ENCODE peak calls at places on chromosomes 11 and 22, in nine cellular contexts. C, X, U, G, V, M, R, S and J are unnamed samples.

GRCh38 chr11:120959189-120959588 is 64.7 kb upstream of the TBCEL start:
- DNase-seq in C (no peak), X (no peak), U (no peak), G (no peak), V (no peak), M (no peak), R (no peak), S (no peak), J (no peak)

GRCh38 chr11:135069884-135070283 is 657.8 kb upstream of the B3GAT1 start:
- DNase-seq in C (no peak), X (no peak), U (no peak), G (peak), V (peak), M (no peak), R (no peak), S (no peak), J (no peak)

GRCh38 chr11:13965337-13965736 is 2.8 kb downstream of the SPON1 start:
- DNase-seq in C (no peak), X (no peak), U (no peak), G (no peak), V (no peak), M (no peak), R (no peak), S (no peak), J (no peak)

GRCh38 chr22:38504731-38505594 is 1.1 kb downstream of the DDX17 start:
- DNase-seq in C (no peak), X (peak), U (no peak), G (peak), V (no peak), M (peak), R (no peak), S (no peak), J (no peak)

GRCh38 chr11:90764691-90765090 is 541.8 kb upstream of the CHORDC1 start:
- DNase-seq in C (no peak), X (no peak), U (no peak), G (no peak), V (no peak), M (no peak), R (no peak), S (no peak), J (no peak)

GRCh38 chr11:134342572-134343340 is 11.0 kb downstream of the GLB1L2 start:
- DNase-seq in C (no peak), X (no peak), U (no peak), G (no peak), V (no peak), M (no peak), R (no peak), S (peak), J (no peak)

GRCh38 chr22:46374663-46375474 is 39.4 kb downstream of the TRMU start:
- DNase-seq in C (no peak), X (no peak), U (no peak), G (no peak), V (no peak), M (no peak), R (no peak), S (no peak), J (no peak)

GRCh38 chr11:75152090-75152489 is 1.2 kb downstream of the SLCO2B1 start:
- DNase-seq in C (no peak), X (no peak), U (no peak), G (no peak), V (no peak), M (no peak), R (no peak), S (no peak), J (no peak)

GRCh38 chr22:37410174-37411055 is 16.9 kb downstream of the ELFN2 start:
- DNase-seq in C (no peak), X (no peak), U (no peak), G (no peak), V (no peak), M (no peak), R (no peak), S (no peak), J (no peak)

GRCh38 chr22:28630185-28630580 is 49.5 kb downstream of the TTC28 start:
- DNase-seq in C (no peak), X (no peak), U (no peak), G (no peak), V (no peak), M (no peak), R (no peak), S (no peak), J (no peak)

GRCh38 chr22:27992294-27993165 is 73.5 kb upstream of the PITPNB start:
- DNase-seq in C (no peak), X (no peak), U (no peak), G (no peak), V (no peak), M (no peak), R (no peak), S (no peak), J (no peak)

GRCh38 chr11:697028-697491 is 1.4 kb downstream of the TMEM80 start:
- DNase-seq in C (peak), X (no peak), U (no peak), G (no peak), V (peak), M (peak), R (no peak), S (no peak), J (no peak)

GRCh38 chr22:26679003-26679629 is 21.7 kb downstream of the MIAT start:
- DNase-seq in C (peak), X (peak), U (peak), G (peak), V (peak), M (peak), R (peak), S (peak), J (no peak)

GRCh38 chr11:76327756-76328388 is 53.1 kb downstream of the THAP12 start:
- DNase-seq in C (no peak), X (no peak), U (peak), G (no peak), V (no peak), M (no peak), R (no peak), S (no peak), J (no peak)

GRCh38 chr22:42814215-42814614 is 42.9 kb downstream of the ARFGAP3 start:
- DNase-seq in C (no peak), X (no peak), U (peak), G (no peak), V (no peak), M (no peak), R (no peak), S (no peak), J (no peak)

GRCh38 chr11:110758012-110758411 is 45.8 kb upstream of the ARHGAP20 start:
- DNase-seq in C (no peak), X (no peak), U (no peak), G (no peak), V (no peak), M (no peak), R (no peak), S (no peak), J (no peak)

GRCh38 chr22:50012201-50013181 is at the start of gene IL17REL:
- DNase-seq in C (no peak), X (no peak), U (no peak), G (no peak), V (no peak), M (no peak), R (no peak), S (peak), J (peak)

GRCh38 chr22:27108425-27109114 is 451.2 kb downstream of the MIAT start:
- DNase-seq in C (no peak), X (no peak), U (peak), G (peak), V (peak), M (no peak), R (no peak), S (no peak), J (no peak)

GRCh38 chr11:65506770-65507485 is 8.1 kb downstream of the MALAT1 start:
- DNase-seq in C (no peak), X (no peak), U (no peak), G (no peak), V (no peak), M (no peak), R (no peak), S (no peak), J (no peak)

GRCh38 chr11:122209619-122210377 is 93.8 kb upstream of the BLID start:
- DNase-seq in C (peak), X (no peak), U (no peak), G (peak), V (no peak), M (no peak), R (peak), S (no peak), J (no peak)

GRCh38 chr11:77093987-77094840 is 8.4 kb upstream of the OMP start:
- DNase-seq in C (no peak), X (no peak), U (peak), G (no peak), V (no peak), M (no peak), R (no peak), S (no peak), J (no peak)

GRCh38 chr22:28454431-28455064 is 225.1 kb downstream of the TTC28 start:
- DNase-seq in C (no peak), X (no peak), U (no peak), G (no peak), V (no peak), M (no peak), R (no peak), S (no peak), J (no peak)

GRCh38 chr22:49929553-49929979 is 11.1 kb downstream of the CRELD2 start:
- DNase-seq in C (no peak), X (peak), U (no peak), G (no peak), V (peak), M (peak), R (no peak), S (peak), J (no peak)

GRCh38 chr22:29478326-29479276 is 1.4 kb upstream of the NEFH start:
- DNase-seq in C (no peak), X (no peak), U (no peak), G (peak), V (peak), M (peak), R (peak), S (peak), J (no peak)

GRCh38 chr11:71252782-71253730 is 679 bp upstream of the SHANK2 start:
- DNase-seq in C (no peak), X (no peak), U (no peak), G (peak), V (peak), M (no peak), R (peak), S (peak), J (no peak)

GRCh38 chr11:96246718-96247540 is 96.1 kb downstream of the MAML2 start:
- DNase-seq in C (no peak), X (no peak), U (no peak), G (peak), V (peak), M (no peak), R (no peak), S (no peak), J (peak)

GRCh38 chr11:13235895-13236294 is 41.7 kb upstream of the BMAL1 start:
- DNase-seq in C (no peak), X (no peak), U (no peak), G (no peak), V (no peak), M (no peak), R (no peak), S (no peak), J (no peak)